ENCODE peak calls at places on chromosomes 1 and 21, in seven cellular contexts. Y, O, S, U, X, H and L are unnamed samples.
A peak's percentile ranks its signal among the peaks of the same experiment; 100 is the strongest.

GRCh38 chr1:97192872-97193572 is 471.4 kb downstream of the PTBP2 start:
- DNase-seq in S (peak; percentile 98), U (no peak), O (no peak), H (peak; percentile 95), Y (no peak), X (no peak), L (no peak)

GRCh38 chr1:110463695-110464094 is 12.7 kb downstream of the PROK1 start:
- DNase-seq in U (no peak), X (no peak), Y (no peak), S (peak; percentile 23), O (no peak), H (no peak), L (no peak)

GRCh38 chr1:209743145-209743482 is 12.7 kb upstream of the TRAF3IP3 start:
- DNase-seq in Y (no peak), S (peak; percentile 67), X (peak; percentile 20), O (no peak), H (peak; percentile 81), U (no peak), L (no peak)

GRCh38 chr1:55257958-55258357 is 42.8 kb upstream of the USP24 start:
- DNase-seq in H (peak; percentile 14), X (no peak), U (no peak), S (no peak), O (no peak), Y (no peak), L (no peak)

GRCh38 chr1:17831619-17832018 is 76.5 kb downstream of the ACTL8 start:
- DNase-seq in Y (no peak), X (peak; percentile 19), O (no peak), U (no peak), H (peak; percentile 78), S (peak; percentile 39), L (no peak)

GRCh38 chr1:19920132-19920710 is 3.2 kb downstream of the PLA2G2E start:
- DNase-seq in O (no peak), U (no peak), H (no peak), S (no peak), Y (no peak), X (no peak), L (no peak)

GRCh38 chr1:116737020-116737854 is 17.0 kb upstream of the CD2 start:
- DNase-seq in O (peak; percentile 38), X (peak; percentile 40), Y (no peak), U (no peak), S (peak; percentile 35), H (peak; percentile 76), L (peak; percentile 75)

GRCh38 chr1:97827887-97828286 is 92.9 kb downstream of the DPYD start:
- DNase-seq in Y (no peak), H (no peak), X (no peak), O (no peak), U (no peak), S (peak; percentile 46), L (no peak)

GRCh38 chr1:232508161-232508661 is 121.7 kb downstream of the SIPA1L2 start:
- DNase-seq in U (no peak), O (no peak), S (peak; percentile 46), Y (no peak), X (no peak), H (no peak), L (no peak)

GRCh38 chr21:38989097-38989744 is 183.5 kb downstream of the ETS2 start:
- DNase-seq in U (no peak), S (no peak), O (no peak), H (no peak), Y (no peak), X (no peak), L (no peak)

GRCh38 chr1:160428655-160429054 is 28.3 kb downstream of the VANGL2 start:
- DNase-seq in X (no peak), Y (no peak), S (peak; percentile 43), U (no peak), H (peak; percentile 72), O (no peak), L (peak; percentile 76)

GRCh38 chr1:1833916-1834325 is 55.7 kb upstream of the NADK start:
- DNase-seq in Y (no peak), O (no peak), X (peak; percentile 59), H (no peak), S (peak; percentile 23), U (no peak), L (no peak)

GRCh38 chr21:43874085-43874785 is 9.2 kb downstream of the AGPAT3 start:
- DNase-seq in Y (no peak), X (peak; percentile 46), S (no peak), U (no peak), O (no peak), H (no peak), L (no peak)

GRCh38 chr21:34131586-34131985 is 58.2 kb downstream of the MRPS6 start:
- DNase-seq in Y (no peak), X (no peak), U (no peak), H (no peak), S (peak; percentile 23), O (no peak), L (no peak)

GRCh38 chr1:195740862-195741261 is 867.4 kb downstream of the KCNT2 start:
- DNase-seq in O (no peak), H (no peak), Y (no peak), X (no peak), S (peak; percentile 31), U (no peak), L (no peak)

GRCh38 chr1:80989455-80989854 is 811.3 kb upstream of the ADGRL2 start:
- DNase-seq in S (no peak), U (no peak), X (no peak), O (no peak), Y (no peak), H (peak; percentile 22), L (no peak)

GRCh38 chr1:39787468-39787867 is 1.2 kb downstream of the BMP8B start:
- DNase-seq in S (no peak), H (no peak), U (no peak), X (no peak), O (no peak), Y (no peak), L (peak; percentile 47)

GRCh38 chr21:35400233-35400939 is 351.3 kb upstream of the RUNX1 start:
- DNase-seq in H (peak; percentile 81), S (peak; percentile 59), X (no peak), Y (no peak), O (no peak), U (no peak), L (no peak)

GRCh38 chr1:185632659-185633428 is 101.3 kb upstream of the HMCN1 start:
- DNase-seq in U (no peak), O (no peak), H (peak; percentile 96), Y (no peak), X (no peak), S (peak; percentile 90), L (no peak)

DNA sequence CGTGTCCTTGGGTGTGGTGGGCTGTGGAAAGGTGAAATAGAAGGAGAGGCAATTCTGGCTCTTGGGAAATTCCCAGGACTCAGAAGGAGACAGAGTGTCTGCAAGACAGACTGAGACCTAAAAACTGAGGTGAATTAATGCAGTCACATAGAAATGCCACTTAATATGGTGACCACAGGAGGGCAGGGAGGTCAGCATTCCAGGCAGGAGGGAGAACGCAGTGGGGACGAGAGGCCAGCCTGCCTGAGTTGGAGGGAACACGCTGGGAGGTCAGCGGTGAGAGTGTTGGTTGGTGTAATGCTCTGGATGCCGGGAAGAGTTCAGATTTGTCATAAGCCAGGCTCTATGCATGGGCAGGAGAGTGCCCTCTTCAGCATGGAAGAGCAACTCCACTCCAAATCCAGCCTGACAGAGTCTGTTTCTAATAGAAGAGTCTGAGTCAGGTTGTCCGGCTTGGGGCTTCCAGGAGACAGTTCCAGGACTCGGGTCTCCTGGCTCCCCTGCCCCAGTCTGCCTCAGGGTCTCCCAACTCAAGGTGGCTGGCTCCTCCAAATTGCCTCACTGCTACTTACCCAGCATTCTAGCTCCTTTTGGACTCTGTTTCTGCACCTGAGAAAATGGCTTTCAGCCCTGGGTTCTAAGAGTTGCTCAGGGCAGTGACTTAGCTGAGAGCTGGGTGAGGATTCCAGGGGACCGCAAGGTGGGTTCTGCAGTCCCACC is 5.7 kb upstream of the IGFN1 start:
- DNase-seq in O (peak; percentile 56), U (no peak), S (peak; percentile 78), Y (no peak), H (peak; percentile 83), X (peak; percentile 60), L (peak; percentile 45)
- TF ChIP-seq CTCF in O (peak; percentile 61), U (peak; percentile 37), S (peak; percentile 66), Y (peak; percentile 34), H (peak; percentile 81), X (peak; percentile 16), L (no peak)

DNA sequence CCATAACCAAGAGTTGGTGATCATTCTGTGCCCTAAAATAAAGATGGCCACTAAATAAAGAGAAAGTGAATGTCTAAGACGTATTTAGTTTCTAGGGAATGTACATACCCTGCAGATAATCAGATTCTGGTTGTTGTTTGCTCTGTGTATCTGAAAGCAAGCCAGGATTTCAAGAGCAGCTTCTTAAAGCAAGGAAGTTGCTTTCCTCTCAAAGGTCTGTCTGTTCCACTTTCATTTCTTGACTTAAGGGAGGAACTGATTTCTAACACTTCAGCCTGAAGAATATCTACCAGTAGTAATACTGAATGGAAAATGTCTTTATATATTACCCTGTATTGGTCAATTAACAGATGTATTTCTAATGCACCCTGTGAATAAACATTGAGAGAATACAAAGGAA is 88.8 kb downstream of the KIF1B start:
- DNase-seq in O (no peak), U (no peak), H (peak; percentile 30), S (no peak), X (no peak), Y (no peak), L (no peak)
- H3K36me3 ChIP-seq in O (no peaks in the 10 kb centered on the region), U (peaks cover 12% of the 10 kb centered on the region), H (peaks cover 60% of the 10 kb centered on the region), S (peaks cover 40% of the 10 kb centered on the region), X (peaks cover 27% of the 10 kb centered on the region), Y (peaks cover 70% of the 10 kb centered on the region), L (no peaks in the 10 kb centered on the region)

DNA sequence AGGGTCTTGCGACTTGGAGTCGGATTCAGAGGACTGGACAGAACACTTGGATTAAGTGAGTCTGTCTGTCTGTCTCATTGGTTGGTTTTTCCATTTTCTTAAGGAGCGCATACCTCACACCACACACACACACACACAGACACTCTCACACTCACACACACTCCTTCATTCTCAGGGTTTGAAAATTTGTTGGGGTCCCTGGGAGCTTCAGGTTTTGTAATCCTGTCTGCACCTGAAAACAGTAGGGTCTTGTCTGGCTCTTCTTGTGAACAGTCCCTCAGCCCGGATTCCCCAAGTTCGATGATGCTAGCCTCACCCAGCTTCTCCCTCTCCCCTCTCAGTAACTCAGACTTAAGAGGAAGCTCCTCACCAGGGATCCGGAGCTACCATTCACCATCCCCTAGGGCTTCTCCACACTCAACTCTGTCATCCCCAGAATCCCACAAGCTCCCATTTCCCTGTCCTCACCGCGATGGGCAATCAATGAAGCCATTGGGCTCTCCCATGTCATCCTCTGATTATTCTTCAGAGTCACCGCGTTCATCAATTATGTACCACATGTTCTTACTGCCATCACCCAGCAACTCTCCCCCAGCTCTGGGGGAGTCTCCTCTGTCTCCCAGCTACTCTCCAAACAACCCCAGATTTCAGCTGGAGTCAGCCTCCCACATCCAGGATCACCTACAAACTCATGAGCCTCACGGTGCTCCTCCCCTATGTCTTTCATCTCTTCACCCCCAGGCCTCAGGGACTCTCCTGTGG is 1530.9 kb upstream of the TPTE start:
- DNase-seq in S (peak; percentile 58), O (no peak), H (no peak), X (no peak), U (no peak), Y (no peak), L (no peak)
- H3K9me3 ChIP-seq in S (peaks cover 31% of the 10 kb centered on the region), O (no peaks in the 10 kb centered on the region), H (peaks cover 14% of the 10 kb centered on the region), X (no peaks in the 10 kb centered on the region), U (no peaks in the 10 kb centered on the region), Y (no peaks in the 10 kb centered on the region), L (peaks cover 63% of the 10 kb centered on the region)

DNA sequence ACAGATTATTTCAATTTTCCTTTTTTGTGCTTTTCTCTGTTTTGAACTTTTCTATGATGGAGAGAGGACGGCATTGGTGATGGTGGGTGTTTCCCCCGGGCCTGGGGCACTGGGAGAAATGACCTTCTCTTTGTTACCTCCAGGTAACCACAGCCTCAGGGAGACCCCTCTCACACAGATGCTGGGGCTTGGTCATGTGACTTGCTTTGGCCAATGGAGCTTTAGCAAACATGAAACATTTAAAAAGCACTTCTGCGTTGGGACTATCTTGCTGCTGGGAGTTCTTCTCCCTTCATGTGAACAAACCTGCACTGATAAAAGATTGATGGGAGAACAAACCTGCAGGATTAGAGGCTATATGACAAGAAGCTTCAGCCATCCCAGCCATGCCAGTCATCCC is 122.9 kb downstream of the NGF start:
- DNase-seq in X (no peak), Y (no peak), H (no peak), S (no peak), U (no peak), O (no peak), L (no peak)
- TF ChIP-seq CTCF in X (no peak), Y (no peak), H (no peak), S (no peak), U (no peak), O (no peak), L (no peak)